ENCODE peak calls at places on chromosomes 5 and 9, in nine cellular contexts. J is spleen, B is sigmoid colon, T is esophagus squamous epithelium, C is IMR-90, Q is psoas muscle, H is gastrocnemius medialis, E is endodermal cell, M is HCT116. V is an unnamed sample. For H3K36me3, the result is how much of the 10 kb centered on the place peaks cover.

GRCh38 chr5:36418172-36418979 is 116.7 kb upstream of the RANBP3L start:
- DNase-seq in J (no peak), B (no peak), T (no peak), C (no peak), Q (no peak), H (no peak), E (no peak), M (no peak), V (peak)

GRCh38 chr9:133738039-133738805 is at the start of gene SARDH:
- DNase-seq in J (peak), B (peak), T (no peak), C (peak), Q (peak), H (peak), E (peak), M (no peak), V (no peak)

GRCh38 chr5:60382761-60383160 is 317.2 kb downstream of the DEPDC1B start:
- DNase-seq in J (no peak), B (no peak), T (no peak), C (peak), Q (no peak), H (no peak), E (no peak), M (peak), V (peak)

GRCh38 chr5:169970911-169971436 is 9.3 kb downstream of the INSYN2B start:
- DNase-seq in J (peak), B (no peak), T (no peak), C (peak), Q (no peak), H (peak), E (no peak), M (no peak), V (peak)

GRCh38 chr9:103802068-103802467 is 292.0 kb upstream of the SMC2 start:
- DNase-seq in J (no peak), B (no peak), T (no peak), C (no peak), Q (no peak), H (no peak), E (no peak), M (no peak), V (no peak)

GRCh38 chr5:8060235-8061139 is 191.5 kb downstream of the MTRR start:
- DNase-seq in J (peak), B (no peak), T (no peak), C (no peak), Q (no peak), H (no peak), E (no peak), M (no peak), V (no peak)

GRCh38 chr5:178738513-178738912 is 8.1 kb upstream of the ZNF354A start:
- DNase-seq in J (no peak), B (no peak), T (no peak), C (no peak), Q (no peak), H (no peak), E (no peak), M (no peak), V (no peak)

GRCh38 chr5:123138774-123139173 is 49.7 kb downstream of the PRDM6 start:
- DNase-seq in J (no peak), B (no peak), T (no peak), C (no peak), Q (no peak), H (no peak), E (peak), M (no peak), V (no peak)

GRCh38 chr9:16729656-16730055 is 140.8 kb downstream of the BNC2 start:
- DNase-seq in J (no peak), B (no peak), T (no peak), C (peak), Q (no peak), H (no peak), E (no peak), M (no peak), V (no peak)

GRCh38 chr9:128280084-128280622 is 4.1 kb downstream of the SWI5 start:
- DNase-seq in J (no peak), B (no peak), T (no peak), C (no peak), Q (no peak), H (no peak), E (no peak), M (no peak), V (no peak)

GRCh38 chr9:104895572-104895971 is 32.4 kb downstream of the ABCA1 start:
- DNase-seq in J (no peak), B (no peak), T (no peak), C (peak), Q (no peak), H (no peak), E (peak), M (no peak), V (peak)

GRCh38 chr9:130377612-130378011 is 67.1 kb upstream of the ASS1 start:
- DNase-seq in J (no peak), B (no peak), T (no peak), C (no peak), Q (no peak), H (no peak), E (no peak), M (no peak), V (no peak)

GRCh38 chr9:38195737-38196161 is 126.7 kb upstream of the SHB start:
- DNase-seq in J (no peak), B (no peak), T (no peak), C (no peak), Q (no peak), H (no peak), E (no peak), M (no peak), V (no peak)

GRCh38 chr5:80141147-80141671 is 106.1 kb downstream of the THBS4 start:
- DNase-seq in J (peak), B (peak), T (peak), C (peak), Q (peak), H (peak), E (peak), M (no peak), V (no peak)

GRCh38 chr9:116855881-116856662 is 169.0 kb downstream of the TRIM32 start:
- DNase-seq in J (no peak), B (no peak), T (no peak), C (no peak), Q (no peak), H (no peak), E (no peak), M (no peak), V (peak)

GRCh38 chr5:33423018-33423630 is 17.6 kb upstream of the TARS1 start:
- DNase-seq in J (no peak), B (no peak), T (no peak), C (peak), Q (no peak), H (no peak), E (no peak), M (peak), V (peak)

GRCh38 chr5:6712136-6712581 is 1.1 kb upstream of the TENT4A start:
- DNase-seq in J (peak), B (peak), T (peak), C (peak), Q (peak), H (peak), E (peak), M (no peak), V (peak)

GRCh38 chr5:14131855-14132503 is 11.2 kb upstream of the TRIO start:
- DNase-seq in J (no peak), B (no peak), T (no peak), C (no peak), Q (no peak), H (no peak), E (no peak), M (no peak), V (no peak)

GRCh38 chr5:105619725-105620124 is 2051.0 kb downstream of the EFNA5 start:
- DNase-seq in J (no peak), B (no peak), T (no peak), C (no peak), Q (no peak), H (no peak), E (no peak), M (no peak), V (no peak)

GRCh38 chr5:180467028-180467427 is 27.2 kb upstream of the CNOT6 start:
- DNase-seq in J (peak), B (no peak), T (no peak), C (no peak), Q (peak), H (no peak), E (no peak), M (no peak), V (peak)

GRCh38 chr5:39586185-39586584 is 161.4 kb upstream of the DAB2 start:
- DNase-seq in J (no peak), B (no peak), T (no peak), C (no peak), Q (no peak), H (no peak), E (no peak), M (no peak), V (no peak)

GRCh38 chr9:19154135-19154612 is 26.9 kb upstream of the PLIN2 start:
- DNase-seq in J (no peak), B (peak), T (no peak), C (peak), Q (no peak), H (peak), E (no peak), M (no peak), V (peak)

DNA sequence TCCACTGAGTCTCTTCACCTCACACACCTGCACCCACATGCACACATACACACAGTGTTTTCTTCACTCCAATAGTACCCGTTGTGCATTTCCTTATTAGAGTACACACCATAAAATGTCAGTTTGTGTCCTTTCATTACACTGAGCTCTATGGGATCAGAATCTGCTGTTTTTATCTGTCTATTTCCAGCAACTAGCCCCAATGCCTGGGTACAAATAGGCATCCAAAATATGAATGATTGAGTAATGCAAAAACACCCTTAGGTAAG is 27.1 kb downstream of the PPP3R2 start:
- DNase-seq in J (no peak), B (no peak), T (no peak), C (no peak), Q (no peak), H (no peak), E (no peak), M (no peak), V (no peak)
- H3K36me3 ChIP-seq in J (under half), B (half or more), T (half or more), C (under half), Q (under half), H (under half), E (half or more), M (under half), V (under half)

GRCh38 chr9:129336601-129337286 is 158.7 kb upstream of the IER5L start:
- DNase-seq in J (peak), B (no peak), T (no peak), C (peak), Q (no peak), H (no peak), E (peak), M (no peak), V (no peak)

GRCh38 chr9:129336130-129336528 is 158.1 kb upstream of the IER5L start:
- DNase-seq in J (no peak), B (no peak), T (no peak), C (peak), Q (no peak), H (no peak), E (no peak), M (no peak), V (no peak)

GRCh38 chr9:129338701-129339445 is 160.8 kb upstream of the IER5L start:
- DNase-seq in J (no peak), B (no peak), T (no peak), C (peak), Q (no peak), H (no peak), E (no peak), M (no peak), V (no peak)

GRCh38 chr9:129335456-129336129 is 157.5 kb upstream of the IER5L start:
- DNase-seq in J (no peak), B (peak), T (no peak), C (no peak), Q (no peak), H (peak), E (peak), M (no peak), V (no peak)

GRCh38 chr9:129337287-129338140 is 159.5 kb upstream of the IER5L start:
- DNase-seq in J (no peak), B (no peak), T (no peak), C (no peak), Q (no peak), H (no peak), E (no peak), M (no peak), V (no peak)
- H3K4me3 ChIP-seq in J (peak), B (peak), T (peak), C (no peak), Q (peak), H (peak), E (no peak), M (no peak), V (peak)

GRCh38 chr5:81313686-81314085 is 12.3 kb downstream of the ZCCHC9 start:
- DNase-seq in J (no peak), B (no peak), T (no peak), C (peak), Q (no peak), H (no peak), E (no peak), M (no peak), V (no peak)
- H3K36me3 ChIP-seq in J (under half), B (half or more), T (half or more), C (under half), Q (under half), H (under half), E (under half), M (under half), V (under half)

DNA sequence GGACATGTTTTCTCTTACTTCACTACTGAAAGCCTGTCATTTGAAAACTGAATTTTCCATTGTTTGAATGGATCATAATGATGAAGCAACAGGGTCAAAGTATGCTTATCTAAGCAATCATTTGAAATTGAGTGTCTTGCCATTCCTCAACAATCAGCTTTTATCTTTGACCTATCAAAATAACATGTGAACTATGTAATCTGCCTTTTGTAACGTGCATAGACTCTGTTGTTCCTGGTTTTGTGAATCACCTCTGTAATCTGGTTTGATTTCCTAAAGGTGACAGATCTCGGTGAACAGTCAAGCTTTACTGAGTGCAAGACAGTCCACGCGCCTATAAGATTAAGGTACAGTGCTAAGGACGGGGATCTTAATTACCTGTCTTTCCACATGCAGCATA is 3.3 kb downstream of the MEF2C start:
- DNase-seq in J (no peak), B (no peak), T (no peak), C (no peak), Q (no peak), H (no peak), E (no peak), M (no peak), V (no peak)
- H3K4me3 ChIP-seq in J (peak), B (peak), T (peak), C (no peak), Q (peak), H (peak), E (no peak), M (no peak), V (no peak)

GRCh38 chr5:150023136-150023535 is 22.6 kb downstream of the HMGXB3 start:
- DNase-seq in J (no peak), B (no peak), T (no peak), C (no peak), Q (no peak), H (no peak), E (no peak), M (no peak), V (no peak)
- H3K36me3 ChIP-seq in J (under half), B (half or more), T (half or more), C (under half), Q (under half), H (under half), E (half or more), M (half or more), V (under half)

DNA sequence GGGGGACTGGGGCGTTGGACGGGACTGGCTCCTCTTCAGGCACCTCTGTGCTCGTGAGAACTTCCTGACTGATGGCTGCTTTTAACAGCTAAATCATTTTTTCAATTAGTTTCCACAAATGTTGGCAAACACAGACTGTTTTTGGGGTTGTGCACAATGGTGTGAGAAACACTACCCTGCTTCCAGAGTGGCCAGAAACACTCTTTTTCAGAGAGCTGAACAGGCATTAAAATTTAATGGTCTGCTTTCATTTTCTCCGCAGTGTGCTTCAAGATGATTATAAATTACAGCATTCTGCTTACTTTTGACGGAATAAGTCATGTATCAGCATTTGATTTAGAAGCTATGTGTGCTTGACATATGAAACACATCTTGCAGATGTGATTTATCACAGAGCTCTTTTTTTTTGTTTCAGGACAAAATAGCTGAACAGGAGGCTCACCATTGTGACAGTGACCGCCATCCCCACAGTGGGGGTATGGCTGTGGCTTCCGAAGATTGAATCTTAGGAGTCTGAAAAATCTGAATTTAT is 454.5 kb upstream of the ZNF608 start:
- DNase-seq in J (no peak), B (no peak), T (no peak), C (no peak), Q (no peak), H (no peak), E (no peak), M (no peak), V (no peak)
- H3K4me3 ChIP-seq in J (no peak), B (peak), T (peak), C (no peak), Q (peak), H (peak), E (peak), M (no peak), V (no peak)

DNA sequence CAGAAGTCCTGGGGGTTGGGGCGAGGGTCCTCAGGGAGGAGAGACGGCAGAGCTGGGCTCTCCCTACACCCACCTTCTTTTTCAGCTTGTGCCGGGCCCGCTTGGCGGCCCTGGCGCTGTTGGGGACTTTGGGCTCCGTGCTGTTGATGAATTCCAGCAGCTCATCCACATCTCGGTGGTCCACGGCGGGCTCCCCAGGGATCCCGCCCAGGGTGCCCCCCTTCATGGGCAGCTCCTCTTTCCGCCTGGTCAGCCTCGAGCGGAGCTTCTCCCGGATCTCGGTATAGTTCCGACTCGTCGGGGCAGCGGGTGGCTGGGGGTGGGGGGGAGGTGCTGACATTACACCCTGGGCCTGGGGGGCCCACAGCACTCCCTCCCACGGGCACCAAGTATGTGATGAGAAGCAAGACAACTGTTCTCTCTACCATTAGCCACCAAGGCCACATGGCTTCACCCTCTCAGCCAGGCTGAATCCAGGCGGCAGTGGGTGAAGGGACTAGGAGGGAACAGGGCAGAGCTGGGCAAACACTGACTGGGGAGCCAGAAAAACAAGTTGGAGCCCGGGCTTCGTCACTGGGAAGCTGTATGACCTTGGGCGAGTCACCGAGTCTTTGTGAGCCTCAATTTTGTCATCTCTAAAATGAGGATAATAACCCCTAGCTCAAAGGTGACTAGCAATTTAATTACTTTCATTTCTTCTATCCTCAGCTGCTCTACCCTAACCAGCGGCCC is 14.6 kb upstream of the DDX41 start:
- DNase-seq in J (peak), B (peak), T (no peak), C (no peak), Q (no peak), H (no peak), E (no peak), M (no peak), V (peak)
- H3K36me3 ChIP-seq in J (under half), B (half or more), T (half or more), C (half or more), Q (under half), H (under half), E (half or more), M (under half), V (under half)

GRCh38 chr9:101478444-101478843 is 42.9 kb upstream of the ALDOB start:
- DNase-seq in J (no peak), B (no peak), T (no peak), C (no peak), Q (no peak), H (no peak), E (no peak), M (no peak), V (no peak)

GRCh38 chr9:101481296-101481695 is 45.7 kb upstream of the ALDOB start:
- DNase-seq in J (no peak), B (no peak), T (no peak), C (no peak), Q (no peak), H (no peak), E (no peak), M (no peak), V (no peak)

GRCh38 chr9:101479337-101480045 is 43.9 kb upstream of the ALDOB start:
- DNase-seq in J (no peak), B (no peak), T (no peak), C (no peak), Q (no peak), H (no peak), E (no peak), M (no peak), V (peak)

GRCh38 chr9:101478906-101479305 is 43.3 kb upstream of the ALDOB start:
- DNase-seq in J (no peak), B (no peak), T (no peak), C (no peak), Q (no peak), H (no peak), E (no peak), M (no peak), V (peak)

DNA sequence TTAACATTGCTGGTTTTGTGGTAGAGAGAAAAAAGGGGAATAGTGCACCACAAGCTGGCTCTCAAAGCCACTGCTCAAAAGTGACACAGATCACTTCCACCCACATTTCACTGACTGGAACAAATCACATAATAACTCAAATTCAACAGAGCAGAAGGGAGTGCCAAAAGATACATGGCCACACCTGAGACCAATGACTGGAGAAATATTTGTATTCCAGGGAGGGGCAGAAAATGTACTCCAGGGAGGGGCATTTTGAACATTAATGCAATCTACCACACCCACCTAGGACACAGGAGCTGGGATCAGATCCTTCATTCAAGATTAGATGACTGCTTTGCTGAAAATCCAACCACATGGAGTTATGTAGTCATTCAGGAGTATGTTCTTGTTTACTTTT is 44.8 kb upstream of the ALDOB start:
- DNase-seq in J (no peak), B (no peak), T (no peak), C (no peak), Q (no peak), H (no peak), E (no peak), M (no peak), V (peak)
- H3K4me3 ChIP-seq in J (no peak), B (no peak), T (peak), C (no peak), Q (no peak), H (no peak), E (no peak), M (no peak), V (no peak)

GRCh38 chr9:107332883-107333282 is 49.8 kb downstream of the RAD23B start:
- DNase-seq in J (no peak), B (no peak), T (no peak), C (no peak), Q (no peak), H (no peak), E (no peak), M (no peak), V (no peak)
- H3K36me3 ChIP-seq in J (under half), B (half or more), T (half or more), C (under half), Q (under half), H (under half), E (half or more), M (half or more), V (under half)